ENCODE peak calls at places on chromosomes 6 and 20, in ten cellular contexts. C is H7; H is Peyer's patch; R is uterus; S is aorta; Z is CD8-positive, alpha-beta T cell; E is cardiac fibroblast; N is HAP-1; O is BE2C; L is HFF-Myc. X is an unnamed sample.
A peak's percentile ranks its signal among the peaks of the same experiment; 100 is the strongest.

GRCh38 chr6:66900081-66900770 is 1193.2 kb upstream of the EYS start:
- DNase-seq in C (no peak), H (no peak), R (no peak), S (no peak), Z (no peak), E (peak; percentile 8), N (peak; percentile 95), O (no peak), L (no peak), X (no peak)

GRCh38 chr6:69865126-69865525 is 1.2 kb upstream of the COL19A1 start:
- DNase-seq in C (no peak), H (no peak), R (no peak), S (no peak), Z (no peak), E (peak; percentile 57), N (no peak), O (no peak), L (peak; percentile 2), X (peak; percentile 8)

GRCh38 chr6:5679696-5680494 is 326.8 kb downstream of the NRN1 start:
- DNase-seq in C (peak; percentile 31), H (no peak), R (no peak), S (no peak), Z (no peak), E (no peak), N (no peak), O (no peak), L (no peak), X (no peak)

GRCh38 chr6:119280586-119281163 is 68.9 kb downstream of the MAN1A1 start:
- DNase-seq in C (no peak), H (no peak), R (no peak), S (no peak), Z (no peak), E (no peak), N (no peak), O (peak; percentile 55), L (no peak), X (no peak)

GRCh38 chr6:53822355-53823115 is 27.7 kb downstream of the LRRC1 start:
- DNase-seq in C (no peak), H (no peak), R (no peak), S (no peak), Z (no peak), E (no peak), N (no peak), O (no peak), L (no peak), X (no peak)

GRCh38 chr6:150119256-150119655 is 23.6 kb upstream of the PPP1R14C start:
- DNase-seq in C (no peak), H (no peak), R (no peak), S (no peak), Z (no peak), E (peak; percentile 57), N (no peak), O (no peak), L (no peak), X (no peak)

GRCh38 chr20:11459090-11459877 is 458.4 kb upstream of the BTBD3 start:
- DNase-seq in C (no peak), H (no peak), R (no peak), S (no peak), Z (no peak), E (no peak), N (no peak), O (no peak), L (no peak), X (peak; percentile 64)

GRCh38 chr20:51321343-51322163 is 221.0 kb downstream of the NFATC2 start:
- DNase-seq in C (no peak), H (no peak), R (no peak), S (no peak), Z (no peak), E (no peak), N (no peak), O (no peak), L (no peak), X (no peak)

GRCh38 chr20:33827109-33827508 is 16.0 kb downstream of the CHMP4B start:
- DNase-seq in C (no peak), H (no peak), R (no peak), S (no peak), Z (no peak), E (no peak), N (no peak), O (no peak), L (no peak), X (no peak)

GRCh38 chr20:33827629-33828325 is 16.6 kb downstream of the CHMP4B start:
- DNase-seq in C (no peak), H (no peak), R (no peak), S (no peak), Z (no peak), E (peak; percentile 21), N (no peak), O (no peak), L (no peak), X (no peak)

GRCh38 chr20:33824852-33825251 is 13.7 kb downstream of the CHMP4B start:
- DNase-seq in C (no peak), H (no peak), R (no peak), S (no peak), Z (no peak), E (no peak), N (no peak), O (no peak), L (no peak), X (no peak)

GRCh38 chr20:33826270-33826897 is 15.2 kb downstream of the CHMP4B start:
- DNase-seq in C (peak; percentile 58), H (no peak), R (no peak), S (no peak), Z (no peak), E (no peak), N (no peak), O (no peak), L (no peak), X (no peak)

GRCh38 chr20:33825340-33826269 is 14.5 kb downstream of the CHMP4B start:
- DNase-seq in C (no peak), H (no peak), R (no peak), S (no peak), Z (no peak), E (no peak), N (no peak), O (no peak), L (no peak), X (no peak)
- H3K4me3 ChIP-seq in C (no peak overlapping the region), H (no peak overlapping the region), R (no peak overlapping the region), S (no peak overlapping the region), Z (no peak overlapping the region), E (no peak overlapping the region), N (no peak overlapping the region), O (no peak overlapping the region), L (no peak overlapping the region), X (no peak overlapping the region)

DNA sequence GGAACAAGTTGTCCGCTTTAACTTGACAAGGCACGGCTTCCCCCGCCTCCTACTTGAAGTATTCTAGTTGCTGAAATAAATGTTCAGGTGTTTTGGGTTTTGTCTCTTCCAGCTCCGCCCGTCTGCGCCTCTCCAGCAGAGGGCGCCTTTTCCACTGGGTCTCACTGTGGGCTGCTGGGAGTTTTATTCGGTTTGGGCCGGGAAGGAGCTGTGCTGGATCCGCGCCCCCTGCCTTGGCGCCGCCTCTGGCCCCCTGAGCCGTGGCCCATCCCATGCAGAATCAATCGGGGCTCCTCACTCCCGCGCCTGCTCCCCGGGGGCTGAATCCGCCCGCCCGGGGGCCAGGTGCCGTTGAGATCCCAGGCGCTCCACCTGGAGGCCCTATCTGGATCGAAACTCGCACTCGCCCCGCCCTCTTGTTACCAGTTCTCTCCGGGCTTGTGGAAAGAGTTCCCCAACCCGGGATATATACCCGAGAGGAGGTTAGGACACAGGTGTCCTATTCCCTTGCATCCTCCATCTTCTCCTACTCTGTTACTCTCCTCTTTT is 51.0 kb upstream of the TCF21 start:
- DNase-seq in C (peak; percentile 76), H (peak; percentile 86), R (peak; percentile 60), S (peak; percentile 64), Z (peak; percentile 52), E (peak; percentile 37), N (peak; percentile 43), O (peak; percentile 77), L (no peak), X (no peak)
- H3K4me3 ChIP-seq in C (peak overlapping the region; percentile 51), H (no peak overlapping the region), R (peak overlapping the region; percentile 36), S (peak overlapping the region; percentile 60), Z (peak overlapping the region; percentile 41), E (peak overlapping the region; percentile 27), N (peak overlapping the region; percentile 46), O (peak overlapping the region; percentile 65), L (peak overlapping the region; percentile 32), X (peak overlapping the region; percentile 49)

DNA sequence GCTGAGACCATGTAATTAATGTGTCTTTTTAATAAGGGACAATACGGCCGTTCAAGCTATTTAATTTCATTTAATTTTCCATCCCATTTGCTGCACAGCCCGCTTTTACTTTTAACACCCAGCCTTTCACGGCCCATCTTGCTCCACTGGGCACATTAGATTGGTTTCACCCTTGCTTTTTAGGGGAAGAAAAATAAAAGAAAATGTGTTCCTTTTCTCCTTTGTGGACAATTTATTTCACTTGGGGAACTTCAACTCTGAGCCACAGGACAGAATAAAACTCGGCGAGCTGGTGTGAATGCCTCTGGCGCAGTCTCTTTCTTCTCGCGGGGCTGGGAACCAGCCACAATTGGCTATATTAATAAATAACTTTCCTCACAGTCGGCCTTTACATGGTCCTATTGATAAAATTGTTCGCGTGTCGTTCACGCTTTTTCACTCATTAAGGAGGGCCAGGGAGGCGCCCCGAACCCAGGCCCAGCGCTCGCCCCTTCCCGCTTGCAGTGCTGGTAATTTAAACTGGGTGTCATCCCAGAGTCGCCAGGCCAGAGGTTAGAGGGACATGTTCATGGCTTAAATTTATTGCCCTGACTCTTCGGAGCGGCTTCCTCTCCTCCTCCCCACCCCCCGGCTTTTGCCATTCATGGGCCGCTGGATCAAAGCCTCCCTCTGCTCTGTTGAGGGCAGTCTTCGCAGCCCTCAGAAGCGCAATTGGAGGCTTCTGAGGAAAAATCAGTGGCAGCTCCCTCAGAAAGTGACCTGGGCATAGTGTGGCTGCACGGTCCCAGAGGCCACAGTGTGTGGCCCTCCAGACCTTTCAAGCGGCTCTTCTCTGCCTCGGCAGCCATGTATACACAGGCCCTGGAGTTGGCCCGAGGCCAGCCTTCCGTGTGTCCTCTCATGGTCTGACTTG is 2.2 kb upstream of the PRDM13 start:
- DNase-seq in C (peak; percentile 60), H (no peak), R (no peak), S (no peak), Z (no peak), E (no peak), N (no peak), O (no peak), L (no peak), X (no peak)
- H3K4me3 ChIP-seq in C (no peak overlapping the region), H (no peak overlapping the region), R (no peak overlapping the region), S (no peak overlapping the region), Z (peak overlapping the region; percentile 38), E (no peak overlapping the region), N (peak overlapping the region; percentile 19), O (no peak overlapping the region), L (no peak overlapping the region), X (no peak overlapping the region)

GRCh38 chr6:35021014-35021413 is 120.1 kb downstream of the TCP11 start:
- DNase-seq in C (no peak), H (no peak), R (peak; percentile 33), S (peak; percentile 71), Z (no peak), E (no peak), N (no peak), O (no peak), L (no peak), X (no peak)

GRCh38 chr6:35023091-35023490 is 118.0 kb downstream of the TCP11 start:
- DNase-seq in C (no peak), H (no peak), R (no peak), S (no peak), Z (no peak), E (no peak), N (peak; percentile 85), O (no peak), L (no peak), X (no peak)

GRCh38 chr6:35024601-35025054 is 116.5 kb downstream of the TCP11 start:
- DNase-seq in C (peak; percentile 55), H (no peak), R (no peak), S (peak; percentile 66), Z (no peak), E (peak; percentile 70), N (peak; percentile 99), O (peak; percentile 43), L (no peak), X (no peak)

GRCh38 chr6:35025241-35026188 is 115.6 kb downstream of the TCP11 start:
- DNase-seq in C (no peak), H (no peak), R (no peak), S (no peak), Z (no peak), E (peak; percentile 32), N (peak; percentile 53), O (no peak), L (no peak), X (no peak)

DNA sequence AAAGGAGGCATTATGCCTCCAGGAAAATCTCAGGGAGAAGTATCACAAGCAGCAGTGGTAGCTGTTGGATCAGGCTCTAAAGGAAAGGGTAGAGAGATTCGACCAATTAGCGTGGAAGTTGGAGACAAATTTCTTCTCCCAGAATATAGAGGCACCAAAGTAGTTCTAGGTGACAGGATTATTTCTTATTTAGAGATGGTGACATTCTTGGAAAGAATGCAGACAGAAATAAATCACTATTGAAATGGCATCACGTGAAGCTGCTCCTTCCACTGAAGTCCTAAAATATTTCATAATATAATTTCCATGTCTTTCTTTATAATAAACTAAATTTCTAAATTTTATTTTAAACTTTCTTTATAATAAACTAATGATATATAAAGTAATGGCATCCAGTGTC is 117.5 kb downstream of the TCP11 start:
- DNase-seq in C (no peak), H (no peak), R (no peak), S (no peak), Z (no peak), E (no peak), N (no peak), O (no peak), L (no peak), X (no peak)
- H3K4me3 ChIP-seq in C (no peak overlapping the region), H (no peak overlapping the region), R (no peak overlapping the region), S (no peak overlapping the region), Z (no peak overlapping the region), E (no peak overlapping the region), N (no peak overlapping the region), O (no peak overlapping the region), L (no peak overlapping the region), X (no peak overlapping the region)